ENCODE peak calls at places on chromosomes 4 and X, in seven cellular contexts. F is T-cell, J is upper lobe of left lung, Z is substantia nigra, T is H4, P is H7, S is NCI-H2107. L is an unnamed sample.

GRCh38 chrX:150165776-150166610 is 197.1 kb upstream of the MAMLD1 start:
- DNase-seq in J (no peak), F (no peak), S (no peak), Z (no peak), T (no peak), P (no peak), L (no peak)

GRCh38 chr4:147674496-147674895 is 9.5 kb downstream of the PRMT9 start:
- DNase-seq in Z (no peak), S (no peak), P (no peak), F (no peak), T (no peak), J (no peak), L (no peak)

GRCh38 chrX:38351346-38351745 is 1.1 kb upstream of the OTC start:
- DNase-seq in F (no peak), S (no peak), T (no peak), J (no peak), Z (no peak), P (no peak), L (no peak)

GRCh38 chr4:183101956-183102480 is 3.0 kb downstream of the WWC2 start:
- DNase-seq in S (no peak), Z (no peak), J (no peak), P (no peak), T (no peak), F (no peak), L (no peak)

GRCh38 chrX:123807825-123808416 is 51.9 kb upstream of the XIAP start:
- DNase-seq in F (no peak), T (no peak), J (no peak), P (no peak), Z (no peak), S (no peak), L (no peak)

GRCh38 chrX:13147758-13148157 is 103.3 kb upstream of the FAM9C start:
- DNase-seq in S (no peak), F (no peak), J (no peak), Z (no peak), P (no peak), T (no peak), L (no peak)

GRCh38 chrX:97668126-97668525 is 784.4 kb downstream of the RPA4 start:
- DNase-seq in F (no peak), T (no peak), P (no peak), Z (no peak), J (no peak), S (no peak), L (no peak)

GRCh38 chrX:20693071-20693470 is 426.4 kb upstream of the RPS6KA3 start:
- DNase-seq in F (no peak), S (no peak), J (no peak), Z (no peak), T (peak), P (no peak), L (no peak)

GRCh38 chr4:52638717-52639116 is 20.4 kb downstream of the USP46 start:
- DNase-seq in P (no peak), Z (no peak), F (no peak), S (no peak), T (no peak), J (no peak), L (no peak)

GRCh38 chr4:70613893-70614572 is 14.5 kb upstream of the ENAM start:
- DNase-seq in Z (no peak), P (no peak), F (no peak), S (no peak), J (no peak), T (no peak), L (no peak)

GRCh38 chr4:15479089-15479912 is 9.6 kb downstream of the CC2D2A start:
- DNase-seq in P (peak), T (peak), J (peak), Z (peak), S (peak), F (no peak), L (peak)

GRCh38 chr4:131459430-131460101 is 1689.5 kb upstream of the PCDH10 start:
- DNase-seq in P (no peak), Z (no peak), T (peak), S (no peak), F (no peak), J (no peak), L (no peak)

GRCh38 chrX:103831803-103832544 is at the start of gene RAB9B:
- DNase-seq in S (peak), F (no peak), P (peak), T (peak), J (peak), Z (peak), L (peak)

GRCh38 chr4:15689540-15689939 is 7.9 kb downstream of the FAM200B start:
- DNase-seq in S (no peak), P (no peak), T (no peak), F (no peak), Z (no peak), J (no peak), L (no peak)

GRCh38 chr4:184803884-184804283 is 21.9 kb downstream of the ACSL1 start:
- DNase-seq in T (no peak), S (no peak), F (no peak), J (no peak), P (no peak), Z (no peak), L (no peak)

GRCh38 chr4:59457576-59457975 is 1742.5 kb upstream of the ADGRL3 start:
- DNase-seq in P (peak), Z (no peak), J (no peak), S (no peak), T (no peak), F (no peak), L (no peak)

GRCh38 chrX:34659575-34659974 is 2.5 kb upstream of the TMEM47 start:
- DNase-seq in T (no peak), J (no peak), P (peak), F (no peak), S (no peak), Z (no peak), L (no peak)

GRCh38 chr4:56241500-56241899 is 145.8 kb downstream of the AASDH start:
- DNase-seq in F (no peak), T (no peak), Z (no peak), S (no peak), P (no peak), J (no peak), L (no peak)

GRCh38 chr4:15007201-15007600 is 4.9 kb downstream of the CPEB2 start:
- DNase-seq in T (no peak), J (no peak), S (no peak), P (peak), Z (no peak), F (no peak), L (no peak)

GRCh38 chr4:138494931-138495330 is 252.8 kb upstream of the SLC7A11 start:
- DNase-seq in J (no peak), T (peak), P (peak), Z (peak), S (no peak), F (no peak), L (peak)

GRCh38 chrX:109475174-109475891 is 6.6 kb downstream of the GUCY2F start:
- DNase-seq in Z (peak), J (no peak), S (peak), T (peak), F (no peak), P (peak), L (peak)

GRCh38 chr4:26839016-26839415 is 21.6 kb upstream of the STIM2 start:
- DNase-seq in F (no peak), S (no peak), J (no peak), P (no peak), T (peak), Z (no peak), L (no peak)

GRCh38 chrX:1591863-1592127 is 391 bp downstream of the AKAP17A start:
- DNase-seq in F (no peak), T (no peak), P (no peak), Z (no peak), S (no peak), J (no peak), L (no peak)

GRCh38 chrX:3216581-3216980 is 129.9 kb downstream of the MXRA5 start:
- DNase-seq in F (no peak), P (no peak), Z (no peak), T (no peak), S (no peak), J (no peak), L (no peak)

GRCh38 chrX:7088968-7089615 is 58.4 kb upstream of the STS start:
- DNase-seq in T (no peak), F (peak), Z (no peak), P (peak), S (no peak), J (no peak), L (no peak)

GRCh38 chrX:71543316-71543715 is 10.4 kb downstream of the OGT start:
- DNase-seq in T (no peak), Z (no peak), S (no peak), P (no peak), J (no peak), F (no peak), L (peak)

GRCh38 chr4:85833311-85833710 is 358.4 kb downstream of the ARHGAP24 start:
- DNase-seq in J (no peak), T (no peak), P (no peak), S (no peak), Z (no peak), F (no peak), L (no peak)

GRCh38 chr4:6986067-6986780 is 56.9 kb upstream of the TADA2B start:
- DNase-seq in F (no peak), S (no peak), P (peak), T (no peak), Z (peak), J (no peak), L (no peak)

GRCh38 chrX:15664487-15665444 is at the start of gene CLTRN:
- DNase-seq in J (no peak), P (peak), S (no peak), F (no peak), Z (no peak), T (no peak), L (peak)

GRCh38 chr4:181823183-181823582 is 420.0 kb upstream of the TENM3 start:
- DNase-seq in P (peak), T (no peak), F (no peak), J (no peak), S (no peak), Z (no peak), L (no peak)

GRCh38 chrX:124018031-124018430 is 56.5 kb downstream of the STAG2 start:
- DNase-seq in T (no peak), S (no peak), P (no peak), F (no peak), J (no peak), Z (no peak), L (no peak)

GRCh38 chr4:88195666-88196365 is 37.4 kb upstream of the ABCG2 start:
- DNase-seq in S (no peak), P (peak), J (no peak), F (no peak), T (no peak), Z (no peak), L (no peak)

GRCh38 chrX:40719218-40719617 is 16.1 kb downstream of the MED14 start:
- DNase-seq in S (no peak), T (no peak), J (no peak), F (no peak), P (no peak), Z (no peak), L (no peak)

GRCh38 chr4:162640152-162640551 is 476.4 kb upstream of the FSTL5 start:
- DNase-seq in Z (no peak), J (peak), P (no peak), F (no peak), T (no peak), S (no peak), L (no peak)

GRCh38 chr4:37434469-37434868 is 189.9 kb downstream of the NWD2 start:
- DNase-seq in F (no peak), J (no peak), P (peak), Z (no peak), T (peak), S (no peak), L (peak)

GRCh38 chrX:135977611-135978010 is 3.8 kb upstream of the MMGT1 start:
- DNase-seq in J (no peak), T (peak), F (no peak), P (no peak), Z (no peak), S (no peak), L (no peak)

GRCh38 chr4:140359571-140360427 is 13.6 kb upstream of the SCOC start:
- DNase-seq in T (peak), F (peak), Z (peak), S (peak), P (peak), J (no peak), L (peak)

GRCh38 chrX:40277672-40278071 is 179.9 kb upstream of the BCOR start:
- DNase-seq in F (no peak), Z (no peak), P (no peak), T (no peak), S (no peak), J (no peak), L (no peak)

L was measured in Caki2.